ENCODE peak calls at places on chromosome 6, in six cellular contexts. S, O, B, F, J and L are unnamed samples. For H3K4me1, the result is how much of the 10 kb centered on the place peaks cover.

GRCh38 chr6:122833229-122833556 is 44.1 kb downstream of the SMPDL3A start:
- DNase-seq in S (no peak), O (no peak), B (peak), F (no peak), J (no peak), L (no peak)

GRCh38 chr6:43053545-43054205 is at the start of gene CUL7:
- DNase-seq in S (peak), O (peak), B (peak), F (peak), J (peak), L (peak)

GRCh38 chr6:8539446-8539845 is 104.1 kb upstream of the SLC35B3 start:
- DNase-seq in S (peak), O (no peak), B (peak), F (peak), J (no peak), L (no peak)

GRCh38 chr6:45679631-45680030 is 301.9 kb upstream of the SUPT3H start:
- DNase-seq in S (no peak), O (no peak), B (no peak), F (no peak), J (no peak), L (no peak)

GRCh38 chr6:160344281-160344680 is 3.9 kb upstream of the SLC22A3 start:
- DNase-seq in S (peak), O (no peak), B (no peak), F (no peak), J (no peak), L (no peak)

GRCh38 chr6:20265842-20266241 is 53.6 kb upstream of the MBOAT1 start:
- DNase-seq in S (no peak), O (no peak), B (no peak), F (no peak), J (no peak), L (no peak)

GRCh38 chr6:158125271-158125670 is 42.8 kb downstream of the SERAC1 start:
- DNase-seq in S (no peak), O (no peak), B (no peak), F (no peak), J (no peak), L (no peak)

GRCh38 chr6:19024737-19025136 is 637.6 kb downstream of the RNF144B start:
- DNase-seq in S (peak), O (no peak), B (peak), F (peak), J (no peak), L (peak)

GRCh38 chr6:149915970-149916865 is 6.7 kb downstream of the RAET1G start:
- DNase-seq in S (no peak), O (no peak), B (no peak), F (no peak), J (no peak), L (no peak)

GRCh38 chr6:106659859-106660258 is 30.5 kb downstream of the QRSL1 start:
- DNase-seq in S (no peak), O (no peak), B (peak), F (no peak), J (no peak), L (no peak)

GRCh38 chr6:151229401-151230276 is 10.1 kb upstream of the AKAP12 start:
- DNase-seq in S (no peak), O (no peak), B (peak), F (no peak), J (no peak), L (no peak)

GRCh38 chr6:37053683-37054082 is 48.2 kb downstream of the FGD2 start:
- DNase-seq in S (no peak), O (no peak), B (no peak), F (no peak), J (no peak), L (no peak)
- H3K4me1 ChIP-seq in S (half or more), O (under half), B (under half), F (under half), J (under half), L (under half)

GRCh38 chr6:89520730-89521129 is 87.8 kb downstream of the ANKRD6 start:
- DNase-seq in S (no peak), O (no peak), B (no peak), F (no peak), J (no peak), L (no peak)
- H3K4me1 ChIP-seq in S (under half), O (under half), B (under half), F (under half), J (under half), L (under half)

DNA sequence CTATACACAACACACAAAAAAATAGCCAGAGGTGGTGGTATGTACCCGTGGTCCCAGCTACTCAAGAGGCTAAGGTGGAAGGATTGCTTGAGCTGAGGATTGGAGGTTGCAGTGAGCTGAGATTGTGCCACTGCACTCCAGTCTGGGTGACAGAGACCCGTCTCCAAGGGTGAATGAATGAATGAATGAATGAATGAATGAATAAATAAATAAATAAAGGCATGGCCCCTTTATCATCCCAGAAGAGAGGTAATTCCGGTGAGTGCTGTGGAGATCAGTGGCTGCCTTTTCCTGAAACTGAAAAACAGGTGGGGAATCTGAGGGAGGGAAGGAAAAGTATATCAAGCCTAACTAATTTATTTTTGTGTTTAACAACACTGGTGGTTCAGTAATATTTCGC is 90.0 kb downstream of the JARID2 start:
- DNase-seq in S (no peak), O (no peak), B (no peak), F (no peak), J (no peak), L (no peak)
- H3K4me1 ChIP-seq in S (under half), O (half or more), B (half or more), F (under half), J (under half), L (under half)

GRCh38 chr6:134016558-134016814 is 35.9 kb downstream of the SLC2A12 start:
- DNase-seq in S (no peak), O (no peak), B (no peak), F (no peak), J (no peak), L (no peak)
- H3K4me1 ChIP-seq in S (under half), O (under half), B (under half), F (under half), J (under half), L (under half)

DNA sequence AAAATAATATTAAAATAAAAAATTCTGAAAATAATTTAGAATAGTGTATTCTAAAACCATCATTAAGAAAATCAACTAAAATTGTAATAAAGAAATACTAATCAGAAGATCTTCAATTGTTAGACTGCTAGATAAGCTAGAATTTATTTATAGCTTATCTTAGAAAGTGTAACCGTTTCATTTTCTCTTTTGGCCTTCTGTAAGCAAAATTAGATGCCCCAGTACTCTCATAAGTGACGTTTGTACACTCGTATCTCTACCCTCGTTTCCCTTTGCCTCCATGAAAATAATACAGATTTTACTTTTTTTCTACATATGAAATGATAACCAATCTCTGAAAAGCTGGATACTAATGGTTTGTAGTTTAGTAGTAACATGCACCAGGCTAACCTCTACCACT is 19.8 kb downstream of the DSE start:
- DNase-seq in S (no peak), O (no peak), B (no peak), F (no peak), J (no peak), L (no peak)
- H3K4me1 ChIP-seq in S (under half), O (under half), B (under half), F (under half), J (under half), L (under half)

GRCh38 chr6:34890526-34890910 is 1.5 kb downstream of the ANKS1A start:
- DNase-seq in S (no peak), O (no peak), B (no peak), F (no peak), J (no peak), L (no peak)

GRCh38 chr6:34888874-34889555 is at the start of gene ANKS1A:
- DNase-seq in S (peak), O (peak), B (peak), F (peak), J (peak), L (peak)

GRCh38 chr6:34894693-34895092 is 5.6 kb downstream of the ANKS1A start:
- DNase-seq in S (no peak), O (no peak), B (no peak), F (no peak), J (no peak), L (no peak)

GRCh38 chr6:34888441-34888820 is 589 bp upstream of the TAF11 start:
- DNase-seq in S (no peak), O (no peak), B (no peak), F (peak), J (no peak), L (no peak)

GRCh38 chr6:34891296-34891695 is 2.2 kb downstream of the ANKS1A start:
- DNase-seq in S (peak), O (no peak), B (no peak), F (no peak), J (no peak), L (no peak)
- H3K4me1 ChIP-seq in S (under half), O (under half), B (under half), F (under half), J (under half), L (under half)

GRCh38 chr6:21750479-21751018 is 157.0 kb downstream of the SOX4 start:
- DNase-seq in S (no peak), O (no peak), B (no peak), F (no peak), J (no peak), L (no peak)

GRCh38 chr6:21753571-21754108 is 160.1 kb downstream of the SOX4 start:
- DNase-seq in S (no peak), O (no peak), B (no peak), F (no peak), J (no peak), L (no peak)

GRCh38 chr6:21749754-21750153 is 156.2 kb downstream of the SOX4 start:
- DNase-seq in S (no peak), O (no peak), B (no peak), F (no peak), J (no peak), L (no peak)

GRCh38 chr6:21752054-21752811 is 158.7 kb downstream of the SOX4 start:
- DNase-seq in S (no peak), O (no peak), B (no peak), F (no peak), J (no peak), L (no peak)

DNA sequence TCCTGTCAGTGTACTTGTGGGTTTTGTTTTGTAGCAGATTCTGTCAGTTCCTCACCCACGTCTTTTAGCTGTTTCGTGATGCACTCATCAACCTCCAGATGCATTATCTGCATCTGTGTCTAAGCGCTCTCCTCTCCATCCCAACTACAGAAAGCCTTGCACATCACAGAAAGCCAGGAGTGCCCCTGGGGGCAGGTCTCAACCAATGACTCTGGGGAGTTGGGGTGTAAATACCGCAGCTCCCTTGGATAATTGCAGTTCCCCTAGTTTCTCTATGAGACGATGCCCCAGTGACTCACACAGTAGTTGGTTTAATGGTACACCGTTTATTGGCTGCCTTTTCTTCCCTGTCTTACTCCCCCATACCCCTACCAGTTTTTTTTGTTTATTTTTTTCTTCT is 158.1 kb downstream of the SOX4 start:
- DNase-seq in S (no peak), O (no peak), B (no peak), F (no peak), J (no peak), L (no peak)
- H3K4me1 ChIP-seq in S (half or more), O (under half), B (half or more), F (under half), J (under half), L (under half)

GRCh38 chr6:137087902-137088301 is 43.1 kb upstream of the IL20RA start:
- DNase-seq in S (no peak), O (no peak), B (no peak), F (no peak), J (no peak), L (no peak)
- H3K4me1 ChIP-seq in S (under half), O (under half), B (under half), F (under half), J (under half), L (under half)

DNA sequence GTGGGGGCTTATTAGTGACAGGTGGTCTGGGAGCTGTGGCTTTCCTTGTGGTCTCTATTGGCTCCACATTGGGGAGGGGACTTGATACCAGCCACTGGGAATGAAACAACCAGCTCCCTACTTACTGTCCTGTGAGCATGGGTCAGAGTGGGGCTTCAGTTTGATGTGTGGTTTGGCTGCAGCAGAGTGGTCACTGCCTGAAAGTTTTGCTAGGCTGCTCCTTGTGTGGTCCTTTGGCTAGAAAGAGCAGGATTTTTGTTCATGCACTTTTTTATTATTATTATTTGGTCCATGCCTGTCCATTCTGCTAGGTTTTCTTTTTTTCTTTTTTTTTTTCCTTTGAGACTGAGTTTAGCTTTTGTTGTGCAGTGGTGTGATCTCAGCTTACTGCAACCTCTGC is 7.5 kb upstream of the TMEM14B start:
- DNase-seq in S (no peak), O (no peak), B (no peak), F (no peak), J (no peak), L (no peak)
- H3K4me1 ChIP-seq in S (under half), O (under half), B (under half), F (under half), J (under half), L (under half)